ENCODE peak calls at places on chromosomes 5 and 9, in nine cellular contexts. One of them, this sample, is unnamed.
A peak's percentile ranks its signal among the peaks of the same experiment; 100 is the strongest.

GRCh38 chr9:17635115-17635890 is 56.4 kb downstream of the SH3GL2 start:
- DNase-seq in glutamatergic neuron: no peak
- DNase-seq in GM23338: no peak
- DNase-seq in kidney epithelial cell: no peak
- DNase-seq in upper lobe of right lung: no peak
- DNase-seq in pancreas: no peak
- DNase-seq in GM20000: no peak
- DNase-seq in Peyer's patch: no peak
- DNase-seq in neural crest cell: no peak
- DNase-seq in this sample: no peak

GRCh38 chr5:102796481-102796880 is 41.4 kb downstream of the PAM start:
- DNase-seq in glutamatergic neuron: no peak
- DNase-seq in GM23338: no peak
- DNase-seq in kidney epithelial cell: no peak
- DNase-seq in upper lobe of right lung: no peak
- DNase-seq in pancreas: no peak
- DNase-seq in GM20000: no peak
- DNase-seq in Peyer's patch: no peak
- DNase-seq in neural crest cell: no peak
- DNase-seq in this sample: no peak

GRCh38 chr9:135103001-135103446 is 15.6 kb downstream of the OLFM1 start:
- DNase-seq in glutamatergic neuron: no peak
- DNase-seq in GM23338: no peak
- DNase-seq in kidney epithelial cell: no peak
- DNase-seq in upper lobe of right lung: no peak
- DNase-seq in pancreas: no peak
- DNase-seq in GM20000: no peak
- DNase-seq in Peyer's patch: no peak
- DNase-seq in neural crest cell: no peak
- DNase-seq in this sample: no peak

GRCh38 chr9:98940278-98940677 is 3.4 kb upstream of the COL15A1 start:
- DNase-seq in glutamatergic neuron: no peak
- DNase-seq in GM23338: no peak
- DNase-seq in kidney epithelial cell: no peak
- DNase-seq in upper lobe of right lung: no peak
- DNase-seq in pancreas: no peak
- DNase-seq in GM20000: no peak
- DNase-seq in Peyer's patch: no peak
- DNase-seq in neural crest cell: no peak
- DNase-seq in this sample: no peak

GRCh38 chr5:178293400-178293799 is 60.8 kb upstream of the PHYKPL start:
- DNase-seq in glutamatergic neuron: peak; percentile 6
- DNase-seq in GM23338: no peak
- DNase-seq in kidney epithelial cell: no peak
- DNase-seq in upper lobe of right lung: peak; percentile 35
- DNase-seq in pancreas: peak; percentile 39
- DNase-seq in GM20000: no peak
- DNase-seq in Peyer's patch: peak; percentile 37
- DNase-seq in neural crest cell: no peak
- DNase-seq in this sample: no peak

GRCh38 chr5:43312699-43313034 is 545 bp downstream of the HMGCS1 start:
- DNase-seq in glutamatergic neuron: no peak
- DNase-seq in GM23338: no peak
- DNase-seq in kidney epithelial cell: no peak
- DNase-seq in upper lobe of right lung: no peak
- DNase-seq in pancreas: no peak
- DNase-seq in GM20000: no peak
- DNase-seq in Peyer's patch: no peak
- DNase-seq in neural crest cell: no peak
- DNase-seq in this sample: no peak

GRCh38 chr5:135240283-135240633 is 158.8 kb downstream of the MACROH2A1 start:
- DNase-seq in glutamatergic neuron: no peak
- DNase-seq in GM23338: no peak
- DNase-seq in kidney epithelial cell: no peak
- DNase-seq in upper lobe of right lung: no peak
- DNase-seq in pancreas: no peak
- DNase-seq in GM20000: no peak
- DNase-seq in Peyer's patch: peak; percentile 12
- DNase-seq in neural crest cell: no peak
- DNase-seq in this sample: peak; percentile 42

GRCh38 chr9:21317956-21318923 is 13.1 kb upstream of the IFNA5 start:
- DNase-seq in glutamatergic neuron: peak; percentile 24
- DNase-seq in GM23338: peak; percentile 67
- DNase-seq in kidney epithelial cell: no peak
- DNase-seq in upper lobe of right lung: no peak
- DNase-seq in pancreas: no peak
- DNase-seq in GM20000: peak; percentile 32
- DNase-seq in Peyer's patch: no peak
- DNase-seq in neural crest cell: peak; percentile 8
- DNase-seq in this sample: no peak

GRCh38 chr5:132385321-132386105 is 16.0 kb downstream of the SLC22A5 start:
- DNase-seq in glutamatergic neuron: peak; percentile 39
- DNase-seq in GM23338: peak; percentile 58
- DNase-seq in kidney epithelial cell: no peak
- DNase-seq in upper lobe of right lung: no peak
- DNase-seq in pancreas: no peak
- DNase-seq in GM20000: peak; percentile 65
- DNase-seq in Peyer's patch: no peak
- DNase-seq in neural crest cell: peak; percentile 21
- DNase-seq in this sample: no peak

GRCh38 chr9:115522928-115523327 is 405.0 kb upstream of the TNC start:
- DNase-seq in glutamatergic neuron: no peak
- DNase-seq in GM23338: no peak
- DNase-seq in kidney epithelial cell: no peak
- DNase-seq in upper lobe of right lung: no peak
- DNase-seq in pancreas: no peak
- DNase-seq in GM20000: no peak
- DNase-seq in Peyer's patch: no peak
- DNase-seq in neural crest cell: no peak
- DNase-seq in this sample: no peak

GRCh38 chr5:145934276-145934675 is 2.1 kb upstream of the SH3RF2 start:
- DNase-seq in glutamatergic neuron: no peak
- DNase-seq in GM23338: no peak
- DNase-seq in kidney epithelial cell: no peak
- DNase-seq in upper lobe of right lung: no peak
- DNase-seq in pancreas: no peak
- DNase-seq in GM20000: no peak
- DNase-seq in Peyer's patch: no peak
- DNase-seq in neural crest cell: no peak
- DNase-seq in this sample: no peak

GRCh38 chr9:123358181-123358894 is 2.3 kb downstream of the CRB2 start:
- DNase-seq in glutamatergic neuron: no peak
- DNase-seq in GM23338: peak; percentile 66
- DNase-seq in kidney epithelial cell: no peak
- DNase-seq in upper lobe of right lung: no peak
- DNase-seq in pancreas: no peak
- DNase-seq in GM20000: no peak
- DNase-seq in Peyer's patch: no peak
- DNase-seq in neural crest cell: peak; percentile 73
- DNase-seq in this sample: no peak

GRCh38 chr5:37002176-37002751 is 125.7 kb downstream of the NIPBL start:
- DNase-seq in glutamatergic neuron: no peak
- DNase-seq in GM23338: peak; percentile 15
- DNase-seq in kidney epithelial cell: no peak
- DNase-seq in upper lobe of right lung: no peak
- DNase-seq in pancreas: no peak
- DNase-seq in GM20000: no peak
- DNase-seq in Peyer's patch: no peak
- DNase-seq in neural crest cell: no peak
- DNase-seq in this sample: no peak

GRCh38 chr5:74916831-74917710 is 50.9 kb upstream of the FAM169A start:
- DNase-seq in glutamatergic neuron: no peak
- DNase-seq in GM23338: no peak
- DNase-seq in kidney epithelial cell: no peak
- DNase-seq in upper lobe of right lung: no peak
- DNase-seq in pancreas: no peak
- DNase-seq in GM20000: no peak
- DNase-seq in Peyer's patch: no peak
- DNase-seq in neural crest cell: no peak
- DNase-seq in this sample: no peak

GRCh38 chr5:65481635-65482271 is at the start of gene ADAMTS6:
- DNase-seq in glutamatergic neuron: peak; percentile 50
- DNase-seq in GM23338: peak; percentile 91
- DNase-seq in kidney epithelial cell: no peak
- DNase-seq in upper lobe of right lung: peak; percentile 87
- DNase-seq in pancreas: peak; percentile 78
- DNase-seq in GM20000: peak; percentile 75
- DNase-seq in Peyer's patch: peak; percentile 67
- DNase-seq in neural crest cell: peak; percentile 67
- DNase-seq in this sample: peak; percentile 92

GRCh38 chr5:131766689-131767088 is 30.1 kb downstream of the FNIP1 start:
- DNase-seq in glutamatergic neuron: no peak
- DNase-seq in GM23338: no peak
- DNase-seq in kidney epithelial cell: no peak
- DNase-seq in upper lobe of right lung: no peak
- DNase-seq in pancreas: no peak
- DNase-seq in GM20000: no peak
- DNase-seq in Peyer's patch: no peak
- DNase-seq in neural crest cell: no peak
- DNase-seq in this sample: no peak

GRCh38 chr9:70420267-70421019 is 6.0 kb upstream of the KLF9 start:
- DNase-seq in glutamatergic neuron: peak; percentile 75
- DNase-seq in GM23338: peak; percentile 77
- DNase-seq in kidney epithelial cell: peak; percentile 76
- DNase-seq in upper lobe of right lung: peak; percentile 97
- DNase-seq in pancreas: peak; percentile 93
- DNase-seq in GM20000: no peak
- DNase-seq in Peyer's patch: peak; percentile 91
- DNase-seq in neural crest cell: peak; percentile 61
- DNase-seq in this sample: peak; percentile 95

GRCh38 chr5:59099270-59099994 is 516.6 kb downstream of the RAB3C start:
- DNase-seq in glutamatergic neuron: no peak
- DNase-seq in GM23338: no peak
- DNase-seq in kidney epithelial cell: peak; percentile 69
- DNase-seq in upper lobe of right lung: no peak
- DNase-seq in pancreas: no peak
- DNase-seq in GM20000: peak; percentile 29
- DNase-seq in Peyer's patch: no peak
- DNase-seq in neural crest cell: no peak
- DNase-seq in this sample: no peak

GRCh38 chr9:88781500-88782391 is 209.5 kb upstream of the S1PR3 start:
- DNase-seq in glutamatergic neuron: peak; percentile 29
- DNase-seq in GM23338: peak; percentile 32
- DNase-seq in kidney epithelial cell: no peak
- DNase-seq in upper lobe of right lung: no peak
- DNase-seq in pancreas: no peak
- DNase-seq in GM20000: no peak
- DNase-seq in Peyer's patch: no peak
- DNase-seq in neural crest cell: peak; percentile 29
- DNase-seq in this sample: no peak

GRCh38 chr9:107545036-107545435 is 55.5 kb upstream of the KLF4 start:
- DNase-seq in glutamatergic neuron: no peak
- DNase-seq in GM23338: no peak
- DNase-seq in kidney epithelial cell: no peak
- DNase-seq in upper lobe of right lung: no peak
- DNase-seq in pancreas: no peak
- DNase-seq in GM20000: no peak
- DNase-seq in Peyer's patch: no peak
- DNase-seq in neural crest cell: no peak
- DNase-seq in this sample: no peak

GRCh38 chr5:158541535-158541934 is 558.2 kb downstream of the EBF1 start:
- DNase-seq in glutamatergic neuron: no peak
- DNase-seq in GM23338: no peak
- DNase-seq in kidney epithelial cell: no peak
- DNase-seq in upper lobe of right lung: no peak
- DNase-seq in pancreas: no peak
- DNase-seq in GM20000: no peak
- DNase-seq in Peyer's patch: no peak
- DNase-seq in neural crest cell: no peak
- DNase-seq in this sample: no peak

GRCh38 chr5:67166460-67166871 is 30.1 kb downstream of the CD180 start:
- DNase-seq in glutamatergic neuron: no peak
- DNase-seq in GM23338: no peak
- DNase-seq in kidney epithelial cell: no peak
- DNase-seq in upper lobe of right lung: peak; percentile 89
- DNase-seq in pancreas: no peak
- DNase-seq in GM20000: peak; percentile 40
- DNase-seq in Peyer's patch: peak; percentile 69
- DNase-seq in neural crest cell: no peak
- DNase-seq in this sample: no peak
- TF ChIP-seq CTCF in glutamatergic neuron: no peak
- TF ChIP-seq CTCF in GM23338: no peak
- TF ChIP-seq CTCF in kidney epithelial cell: no peak
- TF ChIP-seq CTCF in upper lobe of right lung: no peak
- TF ChIP-seq CTCF in pancreas: no peak
- TF ChIP-seq CTCF in GM20000: no peak
- TF ChIP-seq CTCF in Peyer's patch: peak; percentile 2
- TF ChIP-seq CTCF in neural crest cell: no peak
- TF ChIP-seq CTCF in this sample: no peak

GRCh38 chr5:33188089-33188488 is 252.7 kb upstream of the TARS1 start:
- DNase-seq in glutamatergic neuron: no peak
- DNase-seq in GM23338: no peak
- DNase-seq in kidney epithelial cell: no peak
- DNase-seq in upper lobe of right lung: no peak
- DNase-seq in pancreas: no peak
- DNase-seq in GM20000: no peak
- DNase-seq in Peyer's patch: no peak
- DNase-seq in neural crest cell: no peak
- DNase-seq in this sample: no peak
- TF ChIP-seq CTCF in glutamatergic neuron: no peak
- TF ChIP-seq CTCF in GM23338: no peak
- TF ChIP-seq CTCF in kidney epithelial cell: no peak
- TF ChIP-seq CTCF in upper lobe of right lung: no peak
- TF ChIP-seq CTCF in pancreas: no peak
- TF ChIP-seq CTCF in GM20000: no peak
- TF ChIP-seq CTCF in Peyer's patch: no peak
- TF ChIP-seq CTCF in neural crest cell: no peak
- TF ChIP-seq CTCF in this sample: no peak

DNA sequence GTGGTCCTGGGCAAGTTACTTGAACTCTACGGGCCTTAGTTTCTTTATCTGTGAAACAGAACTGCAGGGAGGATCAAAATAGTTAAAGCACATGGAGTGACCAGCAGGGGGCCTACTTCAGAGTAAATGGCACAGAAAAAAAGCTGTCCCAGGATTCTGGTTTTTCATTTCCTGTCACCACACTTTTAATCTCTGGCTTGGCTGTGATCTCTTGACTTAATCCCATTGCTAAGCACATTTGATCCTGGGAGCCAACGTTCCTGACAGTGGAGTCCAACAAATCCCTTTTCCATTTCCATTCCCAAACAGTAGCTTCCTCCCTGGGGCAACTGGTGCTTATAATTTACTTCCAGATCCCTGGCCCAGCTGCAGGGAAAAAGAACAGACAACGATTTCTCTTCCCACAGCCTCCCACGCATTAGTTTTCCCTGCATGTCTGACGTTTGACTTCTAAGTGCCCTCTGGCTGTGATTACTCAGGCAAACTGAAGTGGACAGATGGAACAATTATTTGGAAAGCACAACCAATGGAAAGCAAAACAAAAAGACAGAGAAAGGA is 136.5 kb upstream of the STK32A start:
- DNase-seq in glutamatergic neuron: peak; percentile 35
- DNase-seq in GM23338: peak; percentile 91
- DNase-seq in kidney epithelial cell: no peak
- DNase-seq in upper lobe of right lung: no peak
- DNase-seq in pancreas: no peak
- DNase-seq in GM20000: peak; percentile 11
- DNase-seq in Peyer's patch: no peak
- DNase-seq in neural crest cell: peak; percentile 51
- DNase-seq in this sample: no peak
- TF ChIP-seq CTCF in glutamatergic neuron: peak; percentile 78
- TF ChIP-seq CTCF in GM23338: peak; percentile 81
- TF ChIP-seq CTCF in kidney epithelial cell: peak; percentile 57
- TF ChIP-seq CTCF in upper lobe of right lung: peak; percentile 46
- TF ChIP-seq CTCF in pancreas: peak; percentile 29
- TF ChIP-seq CTCF in GM20000: peak; percentile 23
- TF ChIP-seq CTCF in Peyer's patch: no peak
- TF ChIP-seq CTCF in neural crest cell: peak; percentile 72
- TF ChIP-seq CTCF in this sample: peak; percentile 60

GRCh38 chr9:130682490-130683121 is 11.0 kb upstream of the EXOSC2 start:
- DNase-seq in glutamatergic neuron: peak; percentile 85
- DNase-seq in GM23338: peak; percentile 92
- DNase-seq in kidney epithelial cell: no peak
- DNase-seq in upper lobe of right lung: peak; percentile 90
- DNase-seq in pancreas: peak; percentile 89
- DNase-seq in GM20000: peak; percentile 82
- DNase-seq in Peyer's patch: peak; percentile 87
- DNase-seq in neural crest cell: peak; percentile 72
- DNase-seq in this sample: peak; percentile 93
- TF ChIP-seq CTCF in glutamatergic neuron: peak; percentile 82
- TF ChIP-seq CTCF in GM23338: peak; percentile 80
- TF ChIP-seq CTCF in kidney epithelial cell: peak; percentile 83
- TF ChIP-seq CTCF in upper lobe of right lung: peak; percentile 84
- TF ChIP-seq CTCF in pancreas: peak; percentile 60
- TF ChIP-seq CTCF in GM20000: peak; percentile 63
- TF ChIP-seq CTCF in Peyer's patch: peak; percentile 64
- TF ChIP-seq CTCF in neural crest cell: peak; percentile 94
- TF ChIP-seq CTCF in this sample: peak; percentile 89